ENCODE peak calls at places on chromosomes 12 and 14, in ten cellular contexts. B is activated effector memory CD4-positive, alpha-beta T cell treated with Interleukin-2 at 50 U/mL for 16 hours; U is T-helper 2 cell; I is ELF-1; P is GM12878; J is H7; M is M059J; R is COR-L47; F is iris pigment epithelial cell; C is central memory CD4-positive, alpha-beta T cell. Z is an unnamed sample.
A peak's percentile ranks its signal among the peaks of the same experiment; 100 is the strongest.

GRCh38 chr12:6792522-6793201 is 3.3 kb downstream of the CD4 start:
- DNase-seq in B (peak; percentile 43), U (no peak), I (peak; percentile 68), P (no peak), J (peak; percentile 35), M (no peak), R (no peak), F (no peak), C (peak; percentile 66), Z (no peak)

GRCh38 chr14:24160499-24160849 is 591 bp upstream of the IRF9 start:
- DNase-seq in B (no peak), U (no peak), I (no peak), P (no peak), J (no peak), M (no peak), R (no peak), F (no peak), C (no peak), Z (no peak)

GRCh38 chr12:29113101-29113500 is 36.0 kb upstream of the FAR2 start:
- DNase-seq in B (no peak), U (no peak), I (no peak), P (no peak), J (no peak), M (peak; percentile 80), R (no peak), F (peak; percentile 28), C (no peak), Z (no peak)

GRCh38 chr14:93304771-93305170 is 28.1 kb downstream of the BTBD7 start:
- DNase-seq in B (no peak), U (no peak), I (no peak), P (no peak), J (no peak), M (no peak), R (no peak), F (peak; percentile 72), C (no peak), Z (no peak)

GRCh38 chr12:22333751-22334695 is 484 bp downstream of the ST8SIA1 start:
- DNase-seq in B (peak; percentile 13), U (peak; percentile 2), I (peak; percentile 19), P (no peak), J (peak; percentile 47), M (no peak), R (no peak), F (no peak), C (no peak), Z (peak; percentile 55)

GRCh38 chr12:47004634-47005033 is 74.8 kb upstream of the PCED1B start:
- DNase-seq in B (no peak), U (no peak), I (no peak), P (no peak), J (no peak), M (no peak), R (no peak), F (peak; percentile 67), C (no peak), Z (no peak)

GRCh38 chr12:18853570-18854366 is 115.8 kb downstream of the CAPZA3 start:
- DNase-seq in B (no peak), U (no peak), I (no peak), P (no peak), J (no peak), M (no peak), R (no peak), F (no peak), C (no peak), Z (no peak)

GRCh38 chr14:42555365-42555764 is 948.7 kb downstream of the LRFN5 start:
- DNase-seq in B (no peak), U (no peak), I (no peak), P (no peak), J (no peak), M (no peak), R (no peak), F (no peak), C (no peak), Z (no peak)

GRCh38 chr14:92690171-92691011 is 58.0 kb downstream of the LGMN start:
- DNase-seq in B (no peak), U (no peak), I (peak; percentile 48), P (no peak), J (no peak), M (peak; percentile 63), R (peak; percentile 88), F (peak; percentile 67), C (no peak), Z (peak; percentile 41)

GRCh38 chr12:114680498-114681148 is 3.4 kb downstream of the TBX3 start:
- DNase-seq in B (no peak), U (no peak), I (peak; percentile 10), P (no peak), J (no peak), M (no peak), R (no peak), F (no peak), C (no peak), Z (no peak)

GRCh38 chr14:60313093-60313492 is 64.1 kb downstream of the PPM1A start:
- DNase-seq in B (no peak), U (no peak), I (peak; percentile 68), P (no peak), J (no peak), M (no peak), R (no peak), F (no peak), C (no peak), Z (no peak)

Z was measured in sciatic nerve.